ENCODE peak calls at places on chromosome 22, in six cellular contexts. N, G, Z, R, E and L are unnamed samples.

GRCh38 chr22:32644252-32645100 is 157.0 kb upstream of the TIMP3 start:
- DNase-seq in N (no peak), G (peak), Z (no peak), R (peak), E (peak), L (no peak)

GRCh38 chr22:49576241-49577141 is 251.2 kb downstream of the BRD1 start:
- DNase-seq in N (no peak), G (peak), Z (no peak), R (peak), E (no peak), L (no peak)

GRCh38 chr22:47599753-47600152 is 837.3 kb downstream of the TBC1D22A start:
- DNase-seq in N (no peak), G (peak), Z (no peak), R (peak), E (no peak), L (no peak)

GRCh38 chr22:22207845-22208564 is 36.6 kb upstream of the VPREB1 start:
- DNase-seq in N (peak), G (peak), Z (peak), R (no peak), E (peak), L (peak)

GRCh38 chr22:38733329-38734202 is 22.2 kb downstream of the SUN2 start:
- DNase-seq in N (peak), G (peak), Z (peak), R (no peak), E (peak), L (peak)

GRCh38 chr22:31230871-31231621 is 18.9 kb downstream of the LIMK2 start:
- DNase-seq in N (peak), G (no peak), Z (peak), R (no peak), E (no peak), L (peak)

GRCh38 chr22:24542641-24543040 is 12.3 kb downstream of the GUCD1 start:
- DNase-seq in N (no peak), G (no peak), Z (no peak), R (no peak), E (no peak), L (no peak)

GRCh38 chr22:48781868-48782267 is 1045.8 kb downstream of the BRD1 start:
- DNase-seq in N (no peak), G (no peak), Z (no peak), R (no peak), E (no peak), L (no peak)

GRCh38 chr22:19870153-19871022 is 15.7 kb upstream of the GNB1L start:
- DNase-seq in N (no peak), G (peak), Z (no peak), R (peak), E (peak), L (no peak)

GRCh38 chr22:31447337-31447736 is 42.3 kb downstream of the EIF4ENIF1 start:
- DNase-seq in N (no peak), G (no peak), Z (no peak), R (no peak), E (no peak), L (no peak)

DNA sequence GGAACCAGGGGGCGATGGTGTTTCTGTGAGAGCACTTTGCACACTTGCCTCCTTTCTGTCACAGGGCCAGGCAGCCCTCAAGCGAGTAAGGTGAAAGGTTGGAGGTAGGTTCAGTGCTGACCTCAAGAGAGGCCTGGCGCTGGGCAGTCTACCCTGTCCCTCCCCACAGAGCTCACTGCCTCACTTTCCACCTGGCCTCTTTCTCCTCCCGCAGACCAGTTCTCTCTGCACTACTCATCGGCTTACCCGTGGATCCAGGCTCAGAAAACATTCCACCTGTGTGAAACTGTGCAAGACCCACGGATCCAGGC is 16.8 kb downstream of the APOL5 start:
- DNase-seq in N (no peak), G (no peak), Z (no peak), R (no peak), E (no peak), L (no peak)
- H3K27ac ChIP-seq in N (no peak), G (no peak), Z (no peak), R (no peak), E (no peak), L (no peak)

GRCh38 chr22:36745301-36745995 is 30.5 kb downstream of the IFT27 start:
- DNase-seq in N (no peak), G (no peak), Z (no peak), R (peak), E (no peak), L (no peak)
- H3K27ac ChIP-seq in N (no peak), G (no peak), Z (no peak), R (no peak), E (no peak), L (no peak)

GRCh38 chr22:37485714-37486223 is 415 bp downstream of the MFNG start:
- DNase-seq in N (peak), G (peak), Z (no peak), R (no peak), E (no peak), L (no peak)
- H3K27ac ChIP-seq in N (peak), G (peak), Z (no peak), R (no peak), E (peak), L (peak)

DNA sequence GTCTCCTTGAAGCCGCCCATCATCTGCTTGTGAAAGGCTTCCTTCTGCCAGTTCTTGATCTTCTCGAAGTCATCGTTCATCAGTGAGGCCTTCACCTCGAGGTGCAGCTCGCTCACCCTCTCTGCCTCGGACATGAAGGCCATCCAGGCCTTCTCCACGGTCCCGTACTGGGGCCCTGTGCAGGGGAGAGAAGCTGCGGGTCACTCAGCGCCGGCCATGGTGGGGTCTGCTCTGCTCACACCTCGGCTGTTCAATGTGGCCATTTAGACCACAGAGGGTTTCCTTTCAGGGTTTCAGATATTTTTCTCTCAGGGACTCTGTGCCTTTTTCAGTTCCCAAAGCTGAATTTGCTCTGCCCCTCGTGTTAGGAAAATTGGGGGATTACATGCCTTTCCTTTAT is 33.9 kb upstream of the ARFGAP3 start:
- DNase-seq in N (no peak), G (no peak), Z (no peak), R (no peak), E (no peak), L (no peak)
- H3K27ac ChIP-seq in N (no peak), G (peak), Z (no peak), R (no peak), E (no peak), L (no peak)